ENCODE peak calls at places on chromosomes 2 and 18, in seven cellular contexts. S, L, Z, T, R, F and U are unnamed samples.

GRCh38 chr2:25043241-25043867 is 1.5 kb downstream of the EFR3B start:
- DNase-seq in L (no peak), T (no peak), Z (peak; percentile 54), F (no peak), S (no peak), R (no peak), U (no peak)

GRCh38 chr18:69985239-69985638 is 37.6 kb upstream of the CD226 start:
- DNase-seq in L (no peak), T (no peak), F (no peak), S (no peak), Z (no peak), R (no peak), U (no peak)

GRCh38 chr2:60549250-60550150 is 4.0 kb downstream of the BCL11A start:
- DNase-seq in F (peak; percentile 70), T (no peak), Z (no peak), L (no peak), R (no peak), S (no peak), U (peak; percentile 77)

GRCh38 chr2:59182249-59182648 is 941.1 kb upstream of the FANCL start:
- DNase-seq in F (peak; percentile 25), R (no peak), Z (no peak), T (no peak), L (no peak), S (peak; percentile 3), U (no peak)

GRCh38 chr2:221097568-221097915 is 474.6 kb downstream of the EPHA4 start:
- DNase-seq in L (no peak), S (peak; percentile 73), T (no peak), F (no peak), R (no peak), Z (no peak), U (no peak)

GRCh38 chr2:236862526-236862925 is 223.2 kb upstream of the COPS8 start:
- DNase-seq in R (no peak), S (no peak), T (peak; percentile 64), L (no peak), Z (peak; percentile 23), F (no peak), U (no peak)

GRCh38 chr2:63662028-63662804 is 73.5 kb downstream of the MDH1 start:
- DNase-seq in R (no peak), Z (no peak), T (no peak), L (no peak), F (no peak), S (no peak), U (no peak)

GRCh38 chr2:188209218-188209617 is 82.5 kb upstream of the GULP1 start:
- DNase-seq in S (no peak), L (no peak), Z (no peak), R (no peak), F (no peak), T (no peak), U (no peak)

GRCh38 chr2:222776792-222777191 is 84.0 kb upstream of the ACSL3 start:
- DNase-seq in L (no peak), Z (no peak), R (no peak), F (no peak), T (peak; percentile 41), S (no peak), U (no peak)

GRCh38 chr2:834233-834632 is 116.4 kb upstream of the SNTG2 start:
- DNase-seq in S (no peak), Z (no peak), T (no peak), L (no peak), R (no peak), F (no peak), U (no peak)

GRCh38 chr2:10174173-10174572 is 51.6 kb downstream of the RRM2 start:
- DNase-seq in F (no peak), Z (no peak), R (no peak), L (no peak), T (no peak), S (no peak), U (no peak)

GRCh38 chr2:38074775-38075435 is 1.0 kb downstream of the CYP1B1 start:
- DNase-seq in L (no peak), S (no peak), F (no peak), R (no peak), Z (no peak), T (no peak), U (peak; percentile 16)

GRCh38 chr2:57696016-57696415 is 350.6 kb upstream of the VRK2 start:
- DNase-seq in F (no peak), Z (no peak), S (no peak), R (no peak), T (no peak), L (no peak), U (no peak)

GRCh38 chr2:240905176-240905781 is 857 bp upstream of the CROCC2 start:
- DNase-seq in Z (no peak), S (no peak), T (no peak), F (peak; percentile 64), L (no peak), R (no peak), U (no peak)

GRCh38 chr2:203097735-203098134 is 83.1 kb downstream of the NBEAL1 start:
- DNase-seq in T (no peak), Z (no peak), R (no peak), F (no peak), L (no peak), S (no peak), U (no peak)

GRCh38 chr2:86281066-86281700 is 56.2 kb downstream of the REEP1 start:
- DNase-seq in T (no peak), S (no peak), R (no peak), L (no peak), Z (no peak), F (no peak), U (no peak)

GRCh38 chr2:189685540-189686229 is 11.2 kb downstream of the ANKAR start:
- DNase-seq in L (no peak), Z (no peak), R (no peak), T (no peak), S (no peak), F (peak; percentile 85), U (no peak)

GRCh38 chr2:16378031-16378430 is 287.6 kb downstream of the CYRIA start:
- DNase-seq in Z (no peak), R (no peak), T (no peak), L (no peak), F (no peak), S (no peak), U (no peak)

GRCh38 chr2:233481368-233482142 is 85.0 kb downstream of the USP40 start:
- DNase-seq in R (no peak), S (peak; percentile 78), F (no peak), Z (no peak), L (no peak), T (no peak), U (no peak)

GRCh38 chr2:147739531-147739930 is 105.3 kb upstream of the ACVR2A start:
- DNase-seq in F (no peak), L (no peak), S (no peak), Z (no peak), R (no peak), T (no peak), U (no peak)